ENCODE peak calls at places on chromosomes 13 and 19, in nine cellular contexts. N is T-cell; Z is stimulated activated CD4-positive, alpha-beta T cell treated with anti-CD3 and anti-CD28 coated beads, Interleukin-12 subunit alpha, Interleukin-12 subunit beta, amount 100 ng/mL, for 24 hours; X is osteoblast; I is GM10248; H is PC-3; F is activated gamma-delta T cell treated with anti-CD3 and anti-CD28 coated beads, Interleukin-2, amount 50 U/mL, for 16 hours; V is ascending aorta; S is cardiac muscle cell. K is an unnamed sample.

GRCh38 chr19:54478677-54479266 is 5.7 kb upstream of the CDC42EP5 start:
- DNase-seq in N (no peak), X (peak; percentile 65), Z (no peak), H (peak; percentile 61), F (no peak), I (peak; percentile 50), V (no peak), S (peak; percentile 80), K (no peak)

GRCh38 chr19:5603626-5604025 is 18.9 kb downstream of the SAFB2 start:
- DNase-seq in S (no peak), F (no peak), Z (no peak), H (no peak), X (no peak), N (no peak), I (no peak), V (no peak), K (no peak)

GRCh38 chr19:3304871-3305423 is 61.4 kb upstream of the NFIC start:
- DNase-seq in I (peak; percentile 83), X (peak; percentile 95), H (peak; percentile 77), V (no peak), F (peak; percentile 71), Z (peak; percentile 77), S (peak; percentile 85), N (peak; percentile 61), K (peak; percentile 71)

GRCh38 chr13:24280722-24281121 is 28.7 kb upstream of the C1QTNF9 start:
- DNase-seq in X (no peak), S (no peak), V (no peak), N (no peak), H (no peak), F (no peak), Z (no peak), I (peak; percentile 67), K (no peak)

GRCh38 chr19:14700711-14701110 is 10.9 kb downstream of the ZNF333 start:
- DNase-seq in F (no peak), N (no peak), V (no peak), H (no peak), X (no peak), I (no peak), S (no peak), Z (no peak), K (no peak)

GRCh38 chr13:113141591-113141950 is 16.9 kb upstream of the PROZ start:
- DNase-seq in V (no peak), X (no peak), S (no peak), N (no peak), I (no peak), H (no peak), F (no peak), Z (no peak), K (no peak)

GRCh38 chr13:91384891-91385290 is 13.5 kb upstream of the GPC5 start:
- DNase-seq in N (no peak), Z (no peak), H (no peak), F (no peak), S (no peak), V (no peak), I (no peak), X (no peak), K (no peak)

GRCh38 chr13:94550030-94550738 is 45.8 kb downstream of the TGDS start:
- DNase-seq in X (no peak), V (no peak), S (no peak), N (no peak), H (peak; percentile 35), Z (no peak), I (no peak), F (no peak), K (no peak)

GRCh38 chr13:34863360-34864135 is 78.5 kb upstream of the NBEA start:
- DNase-seq in I (no peak), X (no peak), N (no peak), H (peak; percentile 88), V (no peak), F (no peak), S (no peak), Z (no peak), K (no peak)

GRCh38 chr19:11659612-11660011 is 62.3 kb downstream of the ZNF627 start:
- DNase-seq in Z (no peak), X (peak; percentile 74), H (peak; percentile 55), V (no peak), I (peak; percentile 41), F (no peak), S (no peak), N (no peak), K (no peak)

GRCh38 chr13:101869553-101869952 is 417.1 kb downstream of the ITGBL1 start:
- DNase-seq in F (no peak), H (no peak), S (no peak), Z (no peak), I (no peak), N (no peak), V (no peak), X (no peak), K (no peak)

GRCh38 chr13:101489635-101490034 is 37.2 kb downstream of the ITGBL1 start:
- DNase-seq in N (no peak), X (no peak), Z (no peak), I (no peak), F (no peak), S (no peak), V (no peak), H (peak; percentile 76), K (no peak)

GRCh38 chr19:35017507-35017906 is 12.8 kb upstream of the SCN1B start:
- DNase-seq in H (no peak), S (no peak), Z (no peak), F (no peak), I (no peak), X (peak; percentile 55), N (no peak), V (no peak), K (no peak)

GRCh38 chr19:7152568-7152967 is 83.1 kb downstream of the ZNF557 start:
- DNase-seq in X (peak; percentile 52), I (no peak), N (no peak), V (no peak), S (no peak), Z (no peak), F (no peak), H (no peak), K (no peak)

GRCh38 chr13:33245505-33245904 is 40.0 kb downstream of the STARD13 start:
- DNase-seq in I (no peak), Z (no peak), S (no peak), H (no peak), V (no peak), N (no peak), F (no peak), X (no peak), K (no peak)

K was measured in activated CD4-positive, alpha-beta T cell treated with anti-CD3 and anti-CD28 coated beads for 24 hours.